ENCODE peak calls at places on chromosomes 6 and 20, in five cellular contexts. N is coronary artery, Y is lung, K is Peyer's patch, H is brain microvascular endothelial cell. U is an unnamed sample.

GRCh38 chr6:158383542-158383941 is 71.3 kb downstream of the TULP4 start:
- DNase-seq in Y (no peak), N (no peak), K (no peak), H (no peak), U (no peak)

GRCh38 chr6:36656441-36656840 is 22.1 kb upstream of the CDKN1A start:
- DNase-seq in N (no peak), Y (no peak), K (no peak), H (no peak), U (no peak)

GRCh38 chr6:12335131-12335527 is 45.0 kb downstream of the EDN1 start:
- DNase-seq in K (no peak), Y (no peak), H (no peak), N (no peak), U (no peak)

GRCh38 chr6:87791982-87792381 is 89.9 kb upstream of the AKIRIN2 start:
- DNase-seq in Y (no peak), K (no peak), H (no peak), N (no peak), U (no peak)

GRCh38 chr6:44646355-44646754 is 258.8 kb downstream of the CDC5L start:
- DNase-seq in H (peak; percentile 69), K (peak; percentile 12), N (no peak), Y (no peak), U (no peak)

GRCh38 chr6:25640871-25641270 is 11.1 kb upstream of the SCGN start:
- DNase-seq in H (no peak), N (no peak), K (no peak), Y (no peak), U (no peak)

GRCh38 chr20:62230696-62231095 is 7.6 kb upstream of the OSBPL2 start:
- DNase-seq in H (no peak), Y (no peak), K (no peak), N (no peak), U (no peak)

GRCh38 chr6:96522469-96523009 is 933 bp downstream of the UFL1 start:
- DNase-seq in N (no peak), H (peak; percentile 6), Y (no peak), K (no peak), U (no peak)

GRCh38 chr6:127297502-127298070 is 30.9 kb downstream of the RNF146 start:
- DNase-seq in K (no peak), H (no peak), N (no peak), Y (no peak), U (no peak)

GRCh38 chr20:49851234-49851755 is 38.7 kb downstream of the SLC9A8 start:
- DNase-seq in N (no peak), K (no peak), Y (no peak), H (no peak), U (no peak)

GRCh38 chr6:136753624-136754023 is 38.7 kb downstream of the MAP3K5 start:
- DNase-seq in K (no peak), Y (no peak), N (no peak), H (no peak), U (no peak)

GRCh38 chr6:154590770-154591169 is 80.3 kb upstream of the CNKSR3 start:
- DNase-seq in Y (peak; percentile 19), K (no peak), H (no peak), N (no peak), U (no peak)

GRCh38 chr6:14738933-14739332 is 506.9 kb upstream of the JARID2 start:
- DNase-seq in H (no peak), Y (no peak), K (no peak), N (no peak), U (no peak)

GRCh38 chr20:59082077-59082740 is 39.6 kb upstream of the PRELID3B start:
- DNase-seq in K (no peak), Y (no peak), H (no peak), N (no peak), U (no peak)

GRCh38 chr20:37522258-37523011 is 1.4 kb downstream of the NNAT start:
- DNase-seq in Y (peak; percentile 87), H (no peak), K (peak; percentile 69), N (peak; percentile 57), U (no peak)

GRCh38 chr6:148653138-148653776 is 93.6 kb upstream of the UST start:
- DNase-seq in K (no peak), N (no peak), Y (no peak), H (no peak), U (no peak)

DNA sequence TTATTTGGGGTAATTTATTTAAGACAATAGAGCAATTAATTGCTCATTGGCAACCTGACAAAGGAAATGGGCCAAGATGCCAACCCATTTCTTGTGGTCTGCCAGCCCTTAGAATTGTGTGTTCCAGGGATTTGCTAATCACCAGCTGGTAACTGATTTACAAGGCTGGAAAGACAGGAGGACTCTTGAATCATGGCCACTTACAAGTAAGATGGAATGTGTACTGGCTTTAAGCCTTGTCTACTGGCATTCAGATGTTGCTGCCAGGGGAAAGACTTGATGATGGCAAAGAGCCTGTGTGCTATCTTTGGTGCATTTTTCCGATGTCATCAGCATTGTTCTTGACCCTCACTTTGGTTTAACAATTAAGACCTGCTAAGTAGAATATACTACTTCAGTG is 91.0 kb downstream of the BCKDHB start:
- DNase-seq in Y (peak; percentile 43), H (no peak), K (no peak), N (no peak), U (no peak)
- TF ChIP-seq CTCF in Y (no peak), H (no peak), K (no peak), N (no peak), U (no peak)

GRCh38 chr20:64257107-64257757 is 1.7 kb downstream of the PCMTD2 start:
- DNase-seq in K (no peak), N (no peak), Y (no peak), H (no peak), U (no peak)

GRCh38 chr20:64258071-64258823 is 2.7 kb downstream of the PCMTD2 start:
- DNase-seq in Y (no peak), K (no peak), H (no peak), N (no peak), U (no peak)

GRCh38 chr20:64260239-64260638 is 4.7 kb downstream of the PCMTD2 start:
- DNase-seq in K (no peak), H (no peak), Y (no peak), N (no peak), U (no peak)

GRCh38 chr20:64264091-64264490 is 8.5 kb downstream of the PCMTD2 start:
- DNase-seq in Y (no peak), H (no peak), K (no peak), N (no peak), U (no peak)

GRCh38 chr20:64261138-64261537 is 5.6 kb downstream of the PCMTD2 start:
- DNase-seq in Y (no peak), N (no peak), K (no peak), H (peak; percentile 12), U (no peak)
- H3K4me3 ChIP-seq in Y (no peak overlapping the region), N (peak overlapping the region; percentile 59), K (no peak overlapping the region), H (no peak overlapping the region), U (no peak overlapping the region)

DNA sequence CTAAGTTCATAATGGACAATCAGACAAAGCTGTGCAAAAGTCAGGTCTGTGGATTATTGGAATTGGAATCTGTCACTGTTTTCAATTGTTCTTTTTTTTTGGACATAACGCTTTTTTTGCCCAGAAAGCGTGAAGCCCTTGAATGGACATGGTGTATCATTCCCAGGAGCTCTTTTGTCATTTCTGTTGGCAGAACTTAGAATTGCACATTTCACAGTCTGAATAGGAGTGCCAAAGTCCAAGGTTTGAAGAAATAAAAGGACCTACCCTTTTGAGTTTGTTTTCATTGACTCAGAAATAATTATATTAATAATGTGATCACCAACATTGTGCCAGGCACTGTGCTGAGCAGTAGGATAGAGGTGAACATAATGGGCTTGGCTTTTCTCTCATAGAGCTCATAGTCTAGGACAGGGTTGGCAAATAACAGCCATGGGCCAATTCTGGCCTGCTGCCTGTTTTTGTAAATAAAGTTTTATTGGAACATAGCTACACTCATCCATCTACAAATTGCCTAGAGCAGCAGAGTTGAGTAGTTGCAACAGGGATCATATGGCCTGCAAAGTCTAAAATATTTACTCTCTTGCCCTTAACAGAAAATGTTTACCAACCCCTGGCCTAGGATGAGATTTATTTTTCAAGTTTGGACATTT is 62.6 kb upstream of the ATXN1 start:
- DNase-seq in Y (no peak), H (no peak), N (no peak), K (no peak), U (no peak)
- TF ChIP-seq CTCF in Y (no peak), H (no peak), N (no peak), K (no peak), U (no peak)

GRCh38 chr6:32108727-32109113 is 418 bp downstream of the TNXB start:
- DNase-seq in Y (no peak), K (no peak), N (no peak), H (no peak), U (no peak)
- H3K4me3 ChIP-seq in Y (peak overlapping the region; percentile 49), K (peak overlapping the region; percentile 20), N (peak overlapping the region; percentile 76), H (no peak overlapping the region), U (peak overlapping the region; percentile 61)

DNA sequence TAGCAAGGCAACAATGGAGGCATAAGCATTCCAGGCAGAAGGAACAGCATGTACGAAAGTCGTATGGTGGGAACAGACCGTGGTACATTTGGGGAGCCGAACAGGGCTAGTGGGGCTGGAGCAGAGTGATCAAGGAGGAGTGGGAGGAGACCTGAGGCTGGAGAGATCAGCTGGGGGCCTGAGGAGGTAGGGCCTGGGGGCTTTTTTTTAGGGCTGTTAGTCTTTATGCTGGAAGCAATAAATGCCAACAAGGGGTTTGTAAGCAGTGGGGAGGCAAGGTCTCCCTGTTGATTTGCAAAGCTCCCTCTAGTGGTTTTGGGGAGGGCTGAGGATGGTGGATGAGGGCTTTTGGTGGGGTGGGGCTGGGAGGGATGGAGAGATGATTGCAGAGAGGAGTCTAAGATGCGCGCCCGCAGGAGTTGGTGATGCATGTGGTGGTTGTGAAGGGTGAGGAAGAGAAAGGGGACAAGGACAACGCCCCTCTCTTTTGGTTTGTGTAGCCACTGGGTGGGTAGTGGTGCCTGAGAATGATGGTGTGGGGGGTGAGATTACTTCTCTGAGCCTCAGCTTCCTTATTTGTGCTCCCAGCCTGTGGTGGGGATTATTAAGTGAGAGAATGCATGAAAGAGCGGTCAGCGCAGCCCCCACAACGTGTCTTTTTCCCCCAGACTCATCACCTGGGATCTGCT is 74.1 kb upstream of the TOX2 start:
- DNase-seq in Y (no peak), K (no peak), H (no peak), N (no peak), U (no peak)
- TF ChIP-seq CTCF in Y (no peak), K (peak; percentile 27), H (peak; percentile 74), N (no peak), U (peak; percentile 15)

DNA sequence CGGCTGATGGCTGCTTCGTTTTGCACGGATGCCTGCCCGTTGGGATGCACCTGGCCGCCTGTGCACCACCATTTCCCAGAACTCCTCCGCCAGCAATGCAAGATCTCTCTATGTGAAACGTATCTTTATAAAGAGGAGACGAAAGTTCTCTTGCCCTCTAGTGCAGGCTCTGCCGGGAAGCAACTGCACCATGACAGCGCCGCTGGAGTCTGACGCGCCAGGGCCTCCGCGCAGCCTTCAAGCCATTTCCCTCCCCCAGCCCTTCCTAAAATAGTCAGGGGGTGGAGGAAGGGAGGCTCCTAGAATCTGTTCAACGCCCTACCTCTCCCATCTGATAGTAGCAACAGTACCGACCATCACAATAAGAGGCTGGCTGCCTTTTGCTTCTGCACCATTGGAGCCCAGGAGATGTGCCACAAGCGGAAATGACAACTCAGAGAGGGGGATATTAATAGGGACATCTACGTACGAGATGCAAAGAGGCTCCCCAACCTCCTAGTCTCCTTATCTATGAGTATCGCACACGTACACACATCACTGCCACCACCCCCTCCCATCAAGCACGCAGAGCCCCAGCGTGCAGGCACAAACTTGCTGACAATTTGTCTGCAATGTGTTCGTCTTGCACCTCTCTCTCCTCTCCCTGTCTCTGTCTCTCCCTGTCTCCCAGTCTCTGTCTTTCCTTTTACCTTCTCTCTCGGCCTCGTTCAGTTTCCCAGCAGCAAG is 1.1 kb downstream of the SYNE1 start:
- DNase-seq in H (peak; percentile 7), K (no peak), Y (no peak), N (no peak), U (no peak)
- H3K4me3 ChIP-seq in H (peak overlapping the region; percentile 68), K (peak overlapping the region; percentile 39), Y (peak overlapping the region; percentile 52), N (peak overlapping the region; percentile 79), U (peak overlapping the region; percentile 73)